ENCODE peak calls at places on chromosomes 2 and 18, in five cellular contexts. H is mucosa of descending colon, P is vagina, F is A549, G is progenitor cell of endocrine pancreas. Q is an unnamed sample.
A peak's percentile ranks its signal among the peaks of the same experiment; 100 is the strongest.

GRCh38 chr18:24685232-24685959 is 225.0 kb downstream of the HRH4 start:
- DNase-seq in P (no peak), F (no peak), G (no peak), H (no peak), Q (no peak)

GRCh38 chr2:221501210-221501882 is 70.8 kb downstream of the EPHA4 start:
- DNase-seq in G (no peak), F (no peak), H (no peak), P (no peak), Q (no peak)

GRCh38 chr2:80547344-80547743 is 242.8 kb upstream of the LRRTM1 start:
- DNase-seq in H (no peak), G (no peak), F (no peak), P (no peak), Q (no peak)

GRCh38 chr18:9902832-9903231 is 11.0 kb upstream of the VAPA start:
- DNase-seq in P (no peak), H (no peak), G (no peak), F (no peak), Q (no peak)

GRCh38 chr2:191322838-191323506 is 77.8 kb downstream of the MYO1B start:
- DNase-seq in H (no peak), G (no peak), F (no peak), P (no peak), Q (no peak)

GRCh38 chr2:217981084-217981730 is 21.6 kb downstream of the TNS1 start:
- DNase-seq in G (no peak), F (no peak), H (no peak), P (no peak), Q (no peak)

GRCh38 chr2:180077295-180077906 is 70.3 kb upstream of the CWC22 start:
- DNase-seq in H (no peak), F (peak; percentile 3), G (no peak), P (no peak), Q (no peak)

GRCh38 chr2:218021536-218022071 is 18.8 kb upstream of the TNS1 start:
- DNase-seq in F (no peak), P (no peak), H (no peak), G (no peak), Q (no peak)

GRCh38 chr2:44392338-44392943 is 30.7 kb downstream of the CAMKMT start:
- DNase-seq in F (peak; percentile 21), P (no peak), G (peak; percentile 18), H (no peak), Q (peak; percentile 6)

GRCh38 chr2:209125291-209125690 is 298.6 kb upstream of the MAP2 start:
- DNase-seq in G (no peak), P (no peak), F (no peak), H (no peak), Q (no peak)

GRCh38 chr2:1721706-1722483 is 22.4 kb downstream of the PXDN start:
- DNase-seq in F (no peak), G (no peak), P (no peak), H (no peak), Q (no peak)

GRCh38 chr2:226979004-226979403 is 143.2 kb downstream of the RHBDD1 start:
- DNase-seq in H (no peak), P (no peak), G (no peak), F (no peak), Q (no peak)

GRCh38 chr18:56952026-56952425 is 194.9 kb upstream of the BOD1L2 start:
- DNase-seq in H (no peak), G (no peak), P (no peak), F (no peak), Q (no peak)

GRCh38 chr2:21657475-21657874 is 533.7 kb downstream of the TDRD15 start:
- DNase-seq in P (no peak), F (no peak), H (no peak), G (no peak), Q (no peak)

GRCh38 chr18:57251747-57252146 is 100.6 kb upstream of the ST8SIA3 start:
- DNase-seq in P (no peak), G (no peak), H (no peak), F (no peak), Q (no peak)

GRCh38 chr2:237312021-237312755 is 101.8 kb downstream of the COL6A3 start:
- DNase-seq in H (no peak), G (no peak), P (no peak), F (no peak), Q (no peak)

GRCh38 chr2:85804026-85804425 is 50.2 kb downstream of the ATOH8 start:
- DNase-seq in P (peak; percentile 44), G (no peak), H (no peak), F (no peak), Q (no peak)

GRCh38 chr2:20291846-20292408 is 58.7 kb downstream of the PUM2 start:
- DNase-seq in G (no peak), F (no peak), P (no peak), H (no peak), Q (no peak)

GRCh38 chr2:98936133-98936916 is at the start of gene CRACDL:
- DNase-seq in F (no peak), H (peak; percentile 48), G (no peak), P (no peak), Q (peak; percentile 22)

GRCh38 chr2:109473616-109474318 is 140.0 kb downstream of the SEPTIN10 start:
- DNase-seq in F (no peak), H (peak; percentile 55), G (no peak), P (no peak), Q (no peak)

GRCh38 chr2:188973650-188974049 is 523 bp upstream of the COL3A1 start:
- DNase-seq in F (no peak), H (no peak), P (no peak), G (no peak), Q (no peak)

GRCh38 chr2:109168080-109168479 is 39.1 kb downstream of the SH3RF3 start:
- DNase-seq in G (no peak), F (no peak), H (no peak), P (no peak), Q (no peak)

GRCh38 chr18:57916684-57917083 is 113.6 kb upstream of the ATP8B1 start:
- DNase-seq in F (no peak), G (no peak), P (no peak), H (no peak), Q (no peak)

GRCh38 chr2:3787768-3788167 is 84.4 kb downstream of the DCDC2C start:
- DNase-seq in G (no peak), H (no peak), F (no peak), P (no peak), Q (no peak)

GRCh38 chr2:99811544-99811943 is 321.7 kb upstream of the REV1 start:
- DNase-seq in P (no peak), G (no peak), H (no peak), F (no peak), Q (no peak)

DNA sequence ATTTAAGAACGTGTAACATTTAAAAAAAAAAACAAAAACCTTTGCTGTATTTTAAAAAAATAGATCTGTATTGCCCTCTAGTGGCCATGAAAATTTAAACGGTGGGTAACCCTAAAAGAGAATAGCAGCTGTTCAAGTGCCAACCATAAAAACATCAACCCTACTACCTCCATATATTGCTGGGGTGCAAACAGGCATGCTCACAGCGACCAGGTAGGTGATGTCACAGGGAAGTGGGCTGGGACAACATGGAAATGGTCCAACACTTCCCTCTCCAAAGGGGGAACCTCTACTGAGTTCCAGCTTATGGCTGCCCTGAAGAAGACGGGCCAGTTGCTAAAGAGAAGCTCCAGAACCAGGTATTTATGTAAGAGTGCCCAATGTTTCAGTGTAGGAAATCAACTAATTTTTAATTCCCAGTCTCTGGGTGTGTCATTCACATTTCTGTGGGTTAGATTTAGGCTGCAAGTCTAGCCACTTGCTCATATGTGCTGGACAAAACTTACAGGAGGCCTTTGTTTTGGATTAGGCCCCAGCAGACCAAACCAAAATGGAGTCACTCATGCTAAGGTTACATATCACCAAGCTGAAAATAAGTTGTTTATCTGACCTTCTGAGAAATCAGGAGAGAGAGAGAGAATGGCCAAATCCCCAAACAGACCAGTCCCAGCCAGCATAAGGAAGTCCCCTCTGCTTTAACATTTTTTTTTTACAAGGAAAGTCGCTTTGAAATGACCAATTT is 54.5 kb downstream of the SKA1 start:
- DNase-seq in F (no peak), G (no peak), P (no peak), H (no peak), Q (no peak)
- TF ChIP-seq CTCF in F (peak; percentile 49), G (peak; percentile 71), P (no peak), H (no peak), Q (peak; percentile 24)

GRCh38 chr2:42350434-42351063 is 10.5 kb downstream of the COX7A2L start:
- DNase-seq in P (no peak), H (no peak), F (no peak), G (no peak), Q (no peak)
- TF ChIP-seq CTCF in P (no peak), H (no peak), F (no peak), G (no peak), Q (no peak)

DNA sequence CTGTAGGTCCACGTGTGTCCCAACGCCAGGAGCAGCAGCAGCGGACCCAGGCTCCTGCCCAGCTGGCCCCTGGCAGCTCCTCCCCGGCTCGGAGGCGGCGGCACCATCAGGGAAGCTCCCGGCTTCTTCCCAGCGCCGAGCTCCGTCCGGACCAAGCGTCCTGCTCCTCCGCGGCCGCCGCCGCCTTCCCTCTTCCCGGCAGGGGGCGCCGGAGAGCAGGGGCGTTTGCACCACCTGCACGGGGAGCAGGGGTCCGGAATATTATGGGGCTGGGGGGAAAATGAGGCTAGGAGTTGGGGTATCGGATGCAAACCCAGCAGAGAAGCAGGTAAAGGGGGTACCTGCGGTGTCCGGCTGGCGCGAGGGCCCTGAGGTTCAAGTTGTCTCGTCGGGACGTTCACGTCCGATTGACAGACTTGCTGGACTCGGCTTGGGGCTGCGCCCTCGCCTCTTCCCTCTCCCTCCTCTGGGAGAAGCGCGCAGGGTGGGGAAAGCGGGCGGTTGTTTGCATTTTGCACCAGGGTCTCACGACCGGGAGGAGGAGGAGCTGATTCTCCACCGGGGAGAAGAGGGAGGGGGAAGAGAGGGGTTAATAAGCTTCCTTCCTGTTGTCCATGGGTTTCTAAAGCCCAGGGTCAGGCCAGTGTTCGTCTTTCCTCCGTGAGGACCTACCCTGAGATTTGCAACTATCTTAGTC is at the start of gene CCBE1:
- DNase-seq in P (no peak), G (peak; percentile 79), F (peak; percentile 42), H (peak; percentile 86), Q (no peak)
- TF ChIP-seq CTCF in P (peak; percentile 63), G (peak; percentile 98), F (peak; percentile 83), H (peak; percentile 70), Q (peak; percentile 15)

GRCh38 chr18:48320639-48320945 is 88.6 kb downstream of the ZBTB7C start:
- DNase-seq in F (no peak), P (no peak), H (peak; percentile 54), G (no peak), Q (no peak)

GRCh38 chr18:48319796-48320638 is 89.2 kb downstream of the ZBTB7C start:
- DNase-seq in H (no peak), F (no peak), G (no peak), P (no peak), Q (no peak)

GRCh38 chr18:48318481-48318880 is 90.7 kb downstream of the ZBTB7C start:
- DNase-seq in P (no peak), G (no peak), F (no peak), H (no peak), Q (no peak)

GRCh38 chr18:48316177-48316576 is 93.0 kb downstream of the ZBTB7C start:
- DNase-seq in F (no peak), H (no peak), P (no peak), G (no peak), Q (no peak)

GRCh38 chr18:48317781-48318381 is 91.3 kb downstream of the ZBTB7C start:
- DNase-seq in P (no peak), H (no peak), F (no peak), G (no peak), Q (no peak)
- TF ChIP-seq CTCF in P (no peak), H (no peak), F (no peak), G (peak; percentile 37), Q (peak; percentile 2)

Q was measured in HL-60.